ENCODE peak calls at places on chromosomes 7 and 10, in eight cellular contexts. F is psoas muscle; D is amniotic stem cell; N is activated CD4-positive, alpha-beta T cell treated with anti-CD3 and anti-CD28 coated beads, Interleukin-2, amount 50 U/mL, for 1 hour; X is CD4-positive, alpha-beta T cell; I is EH; B is GM19239; V is MM.1S. H is an unnamed sample.

GRCh38 chr10:35063837-35064454 is 26.2 kb downstream of the CUL2 start:
- DNase-seq in F (no peak), D (no peak), N (no peak), X (no peak), I (no peak), B (no peak), V (no peak), H (no peak)

GRCh38 chr7:17844514-17845196 is 95.6 kb downstream of the SNX13 start:
- DNase-seq in F (no peak), D (no peak), N (no peak), X (no peak), I (peak; percentile 51), B (no peak), V (no peak), H (no peak)

GRCh38 chr7:95324396-95324795 is at the start of gene PON1:
- DNase-seq in F (no peak), D (no peak), N (no peak), X (no peak), I (no peak), B (no peak), V (peak; percentile 79), H (peak; percentile 62)

GRCh38 chr7:100867796-100868485 is 754 bp downstream of the TRIP6 start:
- DNase-seq in F (peak; percentile 59), D (no peak), N (no peak), X (no peak), I (no peak), B (no peak), V (no peak), H (no peak)

GRCh38 chr10:71292624-71293445 is 26.2 kb upstream of the SLC29A3 start:
- DNase-seq in F (peak; percentile 26), D (no peak), N (no peak), X (no peak), I (no peak), B (no peak), V (no peak), H (no peak)

GRCh38 chr7:13628231-13629001 is 361.1 kb downstream of the ETV1 start:
- DNase-seq in F (no peak), D (no peak), N (no peak), X (no peak), I (peak; percentile 2), B (no peak), V (no peak), H (no peak)

GRCh38 chr10:122703483-122704448 is 4.1 kb upstream of the C10orf120 start:
- DNase-seq in F (peak; percentile 82), D (peak; percentile 9), N (peak; percentile 48), X (peak; percentile 30), I (peak; percentile 52), B (peak; percentile 57), V (peak; percentile 22), H (peak; percentile 18)

GRCh38 chr7:155510975-155511595 is 35.3 kb downstream of the CNPY1 start:
- DNase-seq in F (no peak), D (no peak), N (no peak), X (no peak), I (no peak), B (no peak), V (no peak), H (no peak)

GRCh38 chr7:137801003-137801402 is 45.8 kb downstream of the DGKI start:
- DNase-seq in F (no peak), D (peak; percentile 17), N (no peak), X (no peak), I (peak; percentile 71), B (no peak), V (no peak), H (no peak)

GRCh38 chr7:64581929-64582894 is 19.3 kb upstream of the ZNF680 start:
- DNase-seq in F (no peak), D (no peak), N (no peak), X (no peak), I (no peak), B (no peak), V (no peak), H (no peak)

GRCh38 chr7:123674399-123675091 is 18.9 kb downstream of the LMOD2 start:
- DNase-seq in F (no peak), D (no peak), N (no peak), X (no peak), I (peak; percentile 43), B (no peak), V (no peak), H (no peak)

GRCh38 chr10:3366043-3366442 is 193.5 kb upstream of the PITRM1 start:
- DNase-seq in F (no peak), D (no peak), N (no peak), X (no peak), I (no peak), B (no peak), V (no peak), H (no peak)

GRCh38 chr7:143368387-143368786 is 5.9 kb upstream of the FAM131B start:
- DNase-seq in F (no peak), D (no peak), N (no peak), X (no peak), I (no peak), B (no peak), V (no peak), H (no peak)

GRCh38 chr7:155769701-155770100 is 42.6 kb downstream of the SHH start:
- DNase-seq in F (no peak), D (no peak), N (no peak), X (no peak), I (no peak), B (no peak), V (no peak), H (no peak)

GRCh38 chr7:29228289-29229011 is 33.9 kb downstream of the CHN2 start:
- DNase-seq in F (no peak), D (no peak), N (no peak), X (no peak), I (no peak), B (no peak), V (no peak), H (no peak)

GRCh38 chr10:109889867-109890266 is 33.4 kb downstream of the XPNPEP1 start:
- DNase-seq in F (no peak), D (no peak), N (no peak), X (no peak), I (peak; percentile 85), B (no peak), V (no peak), H (no peak)

GRCh38 chr7:3461923-3462322 is 160.9 kb downstream of the SDK1 start:
- DNase-seq in F (no peak), D (no peak), N (peak; percentile 55), X (peak; percentile 45), I (no peak), B (no peak), V (peak; percentile 22), H (no peak)

GRCh38 chr10:124495176-124495575 is 33.6 kb downstream of the LHPP start:
- DNase-seq in F (peak; percentile 35), D (no peak), N (no peak), X (no peak), I (no peak), B (no peak), V (no peak), H (no peak)

GRCh38 chr10:117360994-117361667 is 14.1 kb downstream of the PDZD8 start:
- DNase-seq in F (no peak), D (no peak), N (no peak), X (no peak), I (peak; percentile 61), B (no peak), V (no peak), H (no peak)

GRCh38 chr7:119694506-119694905 is 578.5 kb upstream of the KCND2 start:
- DNase-seq in F (no peak), D (no peak), N (no peak), X (no peak), I (no peak), B (no peak), V (no peak), H (no peak)

GRCh38 chr7:120273476-120273975 is 551 bp downstream of the KCND2 start:
- DNase-seq in F (peak; percentile 62), D (no peak), N (no peak), X (no peak), I (no peak), B (peak; percentile 61), V (peak; percentile 92), H (peak; percentile 85)

GRCh38 chr7:159127691-159128642 is 16.7 kb downstream of the VIPR2 start:
- DNase-seq in F (no peak), D (no peak), N (no peak), X (no peak), I (no peak), B (no peak), V (no peak), H (no peak)

GRCh38 chr10:28631896-28632596 is 45.3 kb upstream of the BAMBI start:
- DNase-seq in F (no peak), D (no peak), N (no peak), X (no peak), I (peak; percentile 54), B (no peak), V (no peak), H (no peak)

GRCh38 chr10:4050061-4050460 is 265.1 kb upstream of the KLF6 start:
- DNase-seq in F (no peak), D (no peak), N (no peak), X (no peak), I (no peak), B (no peak), V (no peak), H (no peak)

GRCh38 chr10:22651276-22651980 is 63.0 kb downstream of the PIP4K2A start:
- DNase-seq in F (no peak), D (no peak), N (no peak), X (no peak), I (no peak), B (no peak), V (no peak), H (no peak)

GRCh38 chr7:1181031-1181430 is 21.0 kb upstream of the ZFAND2A start:
- DNase-seq in F (no peak), D (no peak), N (no peak), X (no peak), I (no peak), B (no peak), V (no peak), H (no peak)

GRCh38 chr7:30927040-30927439 is 15.4 kb downstream of the AQP1 start:
- DNase-seq in F (no peak), D (no peak), N (no peak), X (no peak), I (no peak), B (no peak), V (no peak), H (no peak)

GRCh38 chr7:88040694-88041093 is 106.6 kb downstream of the ADAM22 start:
- DNase-seq in F (no peak), D (no peak), N (no peak), X (no peak), I (no peak), B (no peak), V (no peak), H (no peak)

GRCh38 chr10:4812952-4813351 is 13.1 kb upstream of the AKR1E2 start:
- DNase-seq in F (no peak), D (peak; percentile 11), N (no peak), X (no peak), I (peak; percentile 72), B (no peak), V (no peak), H (no peak)

GRCh38 chr7:140625908-140626868 is 14.4 kb downstream of the DENND2A start:
- DNase-seq in F (peak; percentile 93), D (peak; percentile 78), N (no peak), X (no peak), I (peak; percentile 99), B (no peak), V (no peak), H (no peak)

GRCh38 chr10:23099816-23100215 is 4.4 kb downstream of the MSRB2 start:
- DNase-seq in F (no peak), D (no peak), N (no peak), X (no peak), I (peak; percentile 37), B (no peak), V (no peak), H (no peak)

GRCh38 chr10:43201545-43202131 is 63.4 kb downstream of the CSGALNACT2 start:
- DNase-seq in F (peak; percentile 35), D (no peak), N (no peak), X (no peak), I (no peak), B (peak; percentile 4), V (no peak), H (no peak)

GRCh38 chr10:103599907-103600306 is 106.4 kb downstream of the NEURL1 start:
- DNase-seq in F (peak; percentile 19), D (no peak), N (no peak), X (no peak), I (no peak), B (no peak), V (no peak), H (no peak)

H was measured in NCI-H748 treated with DMSO at 0.1 percent for 48 hours.